ENCODE peak calls at places on chromosomes 16 and 17, in four cellular contexts. One of them, this sample, is unnamed.

GRCh38 chr17:79983456-79983855 is 52.2 kb downstream of the TBC1D16 start:
- DNase-seq in fibroblast of the conjunctiva: no peak
- DNase-seq in PC-3: no peak
- DNase-seq in NCI-H1105: no peak
- DNase-seq in this sample: no peak

GRCh38 chr16:64380751-64381150 is 741.1 kb downstream of the CDH11 start:
- DNase-seq in fibroblast of the conjunctiva: no peak
- DNase-seq in PC-3: no peak
- DNase-seq in NCI-H1105: no peak
- DNase-seq in this sample: no peak

GRCh38 chr16:47504599-47504998 is 43.5 kb downstream of the PHKB start:
- DNase-seq in fibroblast of the conjunctiva: no peak
- DNase-seq in PC-3: no peak
- DNase-seq in NCI-H1105: no peak
- DNase-seq in this sample: no peak

GRCh38 chr17:32604966-32605365 is 118.2 kb downstream of the CDK5R1 start:
- DNase-seq in fibroblast of the conjunctiva: no peak
- DNase-seq in PC-3: no peak
- DNase-seq in NCI-H1105: no peak
- DNase-seq in this sample: no peak

GRCh38 chr17:40358323-40359038 is 6.1 kb downstream of the GJD3 start:
- DNase-seq in fibroblast of the conjunctiva: peak; percentile 80
- DNase-seq in PC-3: peak; percentile 87
- DNase-seq in NCI-H1105: peak; percentile 51
- DNase-seq in this sample: peak; percentile 67

GRCh38 chr16:89633064-89633631 is 19.7 kb downstream of the DPEP1 start:
- DNase-seq in fibroblast of the conjunctiva: peak; percentile 20
- DNase-seq in PC-3: peak; percentile 84
- DNase-seq in NCI-H1105: no peak
- DNase-seq in this sample: no peak

GRCh38 chr17:29089601-29090044 is 46.7 kb downstream of the PIPOX start:
- DNase-seq in fibroblast of the conjunctiva: no peak
- DNase-seq in PC-3: no peak
- DNase-seq in NCI-H1105: no peak
- DNase-seq in this sample: no peak

GRCh38 chr17:32498362-32498761 is 11.6 kb downstream of the CDK5R1 start:
- DNase-seq in fibroblast of the conjunctiva: no peak
- DNase-seq in PC-3: no peak
- DNase-seq in NCI-H1105: no peak
- DNase-seq in this sample: no peak

GRCh38 chr16:83513006-83513755 is 294.6 kb upstream of the HSBP1 start:
- DNase-seq in fibroblast of the conjunctiva: peak; percentile 1
- DNase-seq in PC-3: peak; percentile 44
- DNase-seq in NCI-H1105: no peak
- DNase-seq in this sample: peak; percentile 44

GRCh38 chr16:53789159-53789558 is 85.2 kb downstream of the FTO start:
- DNase-seq in fibroblast of the conjunctiva: peak; percentile 43
- DNase-seq in PC-3: no peak
- DNase-seq in NCI-H1105: no peak
- DNase-seq in this sample: no peak

GRCh38 chr16:2243031-2243528 is 6.8 kb downstream of the DNASE1L2 start:
- DNase-seq in fibroblast of the conjunctiva: no peak
- DNase-seq in PC-3: no peak
- DNase-seq in NCI-H1105: no peak
- DNase-seq in this sample: no peak

GRCh38 chr16:49700928-49701685 is 154.8 kb downstream of the ZNF423 start:
- DNase-seq in fibroblast of the conjunctiva: no peak
- DNase-seq in PC-3: no peak
- DNase-seq in NCI-H1105: no peak
- DNase-seq in this sample: no peak

GRCh38 chr17:75468311-75468754 is 11.9 kb downstream of the TMEM94 start:
- DNase-seq in fibroblast of the conjunctiva: no peak
- DNase-seq in PC-3: no peak
- DNase-seq in NCI-H1105: no peak
- DNase-seq in this sample: no peak

GRCh38 chr17:81966343-81967243 is 5.6 kb upstream of the NOTUM start:
- DNase-seq in fibroblast of the conjunctiva: peak; percentile 30
- DNase-seq in PC-3: no peak
- DNase-seq in NCI-H1105: no peak
- DNase-seq in this sample: no peak

GRCh38 chr17:37791434-37791833 is 46.6 kb upstream of the HNF1B start:
- DNase-seq in fibroblast of the conjunctiva: peak; percentile 9
- DNase-seq in PC-3: peak; percentile 24
- DNase-seq in NCI-H1105: no peak
- DNase-seq in this sample: no peak

GRCh38 chr17:82775033-82775823 is 23.4 kb downstream of the TBCD start:
- DNase-seq in fibroblast of the conjunctiva: no peak
- DNase-seq in PC-3: peak; percentile 65
- DNase-seq in NCI-H1105: peak; percentile 38
- DNase-seq in this sample: no peak

GRCh38 chr17:78933959-78934568 is 8.9 kb upstream of the TIMP2 start:
- DNase-seq in fibroblast of the conjunctiva: peak; percentile 97
- DNase-seq in PC-3: peak; percentile 95
- DNase-seq in NCI-H1105: peak; percentile 67
- DNase-seq in this sample: peak; percentile 98

GRCh38 chr16:50151322-50151721 is 1.8 kb upstream of the TENT4B start:
- DNase-seq in fibroblast of the conjunctiva: no peak
- DNase-seq in PC-3: no peak
- DNase-seq in NCI-H1105: no peak
- DNase-seq in this sample: no peak

This sample was measured in smooth muscle cell of the brain vasculature.